ENCODE peak calls at places on chromosomes 3 and 15, in five cellular contexts. S is neuronal stem cell, K is mesendoderm, G is IMR-90, I is H1. X is an unnamed sample.

GRCh38 chr15:78368115-78368514 is 28.0 kb downstream of the CRABP1 start:
- DNase-seq in S (no peak), K (no peak), G (no peak), I (no peak), X (no peak)

GRCh38 chr3:55556622-55557531 is 69.8 kb upstream of the WNT5A start:
- DNase-seq in S (no peak), K (no peak), G (peak; percentile 57), I (no peak), X (peak; percentile 45)

GRCh38 chr3:168384990-168385389 is 289.3 kb upstream of the GOLIM4 start:
- DNase-seq in S (no peak), K (no peak), G (no peak), I (no peak), X (no peak)

GRCh38 chr3:64773150-64773549 is 85.3 kb upstream of the ADAMTS9 start:
- DNase-seq in S (no peak), K (no peak), G (no peak), I (no peak), X (peak; percentile 12)

GRCh38 chr3:153595186-153595815 is 433.3 kb downstream of the RAP2B start:
- DNase-seq in S (peak; percentile 8), K (peak; percentile 60), G (peak; percentile 50), I (no peak), X (peak; percentile 45)

GRCh38 chr15:92520914-92521623 is 127.4 kb downstream of the ST8SIA2 start:
- DNase-seq in S (no peak), K (peak; percentile 66), G (no peak), I (no peak), X (no peak)

GRCh38 chr15:98518823-98519561 is 129.3 kb upstream of the IGF1R start:
- DNase-seq in S (peak; percentile 78), K (peak; percentile 87), G (peak; percentile 76), I (peak; percentile 62), X (peak; percentile 77)

GRCh38 chr3:9552252-9552999 is 1.2 kb downstream of the LHFPL4 start:
- DNase-seq in S (peak; percentile 81), K (peak; percentile 89), G (peak; percentile 41), I (peak; percentile 92), X (peak; percentile 53)

GRCh38 chr3:143040264-143040879 is 39.0 kb downstream of the U2SURP start:
- DNase-seq in S (no peak), K (peak; percentile 34), G (peak; percentile 56), I (no peak), X (peak; percentile 47)

GRCh38 chr15:62099171-62099601 is 32.4 kb downstream of the C2CD4A start:
- DNase-seq in S (no peak), K (no peak), G (peak; percentile 51), I (no peak), X (peak; percentile 67)

GRCh38 chr15:29070471-29071192 is 184.9 kb downstream of the APBA2 start:
- DNase-seq in S (no peak), K (no peak), G (no peak), I (no peak), X (no peak)

GRCh38 chr15:62644874-62645755 is 397.4 kb upstream of the TPM1 start:
- DNase-seq in S (no peak), K (no peak), G (peak; percentile 24), I (no peak), X (no peak)

GRCh38 chr3:159904455-159904854 is 84.2 kb upstream of the IL12A start:
- DNase-seq in S (no peak), K (no peak), G (no peak), I (no peak), X (no peak)

GRCh38 chr3:87397210-87397609 is 120.8 kb upstream of the POU1F1 start:
- DNase-seq in S (no peak), K (no peak), G (peak; percentile 0), I (no peak), X (no peak)

GRCh38 chr15:69163124-69163669 is 2.8 kb downstream of the GLCE start:
- DNase-seq in S (no peak), K (no peak), G (no peak), I (no peak), X (no peak)

GRCh38 chr15:65355173-65355982 is 22.4 kb downstream of the IGDCC3 start:
- DNase-seq in S (peak; percentile 92), K (peak; percentile 65), G (no peak), I (peak; percentile 63), X (peak; percentile 15)

GRCh38 chr3:178320481-178321352 is 215.5 kb upstream of the KCNMB2 start:
- DNase-seq in S (no peak), K (no peak), G (peak; percentile 83), I (no peak), X (peak; percentile 59)

GRCh38 chr3:138724433-138724832 is 110.3 kb downstream of the PIK3CB start:
- DNase-seq in S (no peak), K (peak; percentile 13), G (no peak), I (no peak), X (no peak)

GRCh38 chr15:73681073-73681472 is 3.1 kb upstream of the CD276 start:
- DNase-seq in S (no peak), K (no peak), G (no peak), I (no peak), X (no peak)

GRCh38 chr3:128547368-128547987 is 54.5 kb upstream of the GATA2 start:
- DNase-seq in S (no peak), K (peak; percentile 48), G (peak; percentile 67), I (no peak), X (no peak)

GRCh38 chr15:96047255-96047931 is 283.1 kb upstream of the NR2F2 start:
- DNase-seq in S (no peak), K (no peak), G (peak; percentile 98), I (no peak), X (peak; percentile 61)
- H3K27ac ChIP-seq in S (no peak overlapping the region), K (no peak overlapping the region), G (peak overlapping the region; percentile 13), I (no peak overlapping the region), X (peak overlapping the region; percentile 83)

DNA sequence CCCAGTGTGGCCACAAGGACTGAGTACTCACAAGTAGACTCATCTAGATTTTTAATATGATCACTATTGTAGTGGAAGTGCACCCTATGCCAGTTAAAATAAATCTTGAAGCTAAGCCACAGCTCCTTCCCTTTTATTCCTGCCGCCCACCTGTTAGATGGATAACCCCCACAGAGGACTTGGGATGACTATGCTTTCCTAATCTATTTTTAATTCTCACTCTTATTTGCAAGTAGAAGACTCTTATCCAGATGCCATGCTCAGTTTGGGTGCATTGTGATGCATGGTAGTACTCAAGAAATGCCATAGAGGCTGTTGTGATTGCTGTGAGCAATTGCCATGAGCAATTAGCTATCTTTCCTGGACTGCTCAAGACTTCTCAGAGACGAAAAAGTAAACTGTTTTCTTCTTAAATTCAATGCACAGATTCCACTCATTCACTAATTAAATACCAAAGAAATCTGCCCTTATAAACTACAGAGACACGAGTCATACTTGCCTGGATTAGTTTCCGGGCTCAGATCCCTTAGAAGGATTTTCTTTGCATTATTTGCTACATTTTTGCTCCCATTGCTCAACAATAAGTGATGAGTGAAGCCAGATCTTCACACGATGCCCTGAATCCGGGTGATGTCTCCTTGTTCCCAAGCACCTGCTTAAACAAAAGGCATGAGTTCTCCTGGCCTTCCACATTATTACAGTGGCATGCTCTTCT is 472.1 kb downstream of the SOX2 start:
- DNase-seq in S (no peak), K (peak; percentile 7), G (no peak), I (no peak), X (no peak)
- H2BK15ac ChIP-seq in S (no peak overlapping the region), K (no peak overlapping the region), G (no peak overlapping the region), I (no peak overlapping the region), X (no peak overlapping the region)

GRCh38 chr3:78459751-78460150 is 1308.0 kb downstream of the ROBO1 start:
- DNase-seq in S (no peak), K (no peak), G (no peak), I (peak; percentile 45), X (no peak)

DNA sequence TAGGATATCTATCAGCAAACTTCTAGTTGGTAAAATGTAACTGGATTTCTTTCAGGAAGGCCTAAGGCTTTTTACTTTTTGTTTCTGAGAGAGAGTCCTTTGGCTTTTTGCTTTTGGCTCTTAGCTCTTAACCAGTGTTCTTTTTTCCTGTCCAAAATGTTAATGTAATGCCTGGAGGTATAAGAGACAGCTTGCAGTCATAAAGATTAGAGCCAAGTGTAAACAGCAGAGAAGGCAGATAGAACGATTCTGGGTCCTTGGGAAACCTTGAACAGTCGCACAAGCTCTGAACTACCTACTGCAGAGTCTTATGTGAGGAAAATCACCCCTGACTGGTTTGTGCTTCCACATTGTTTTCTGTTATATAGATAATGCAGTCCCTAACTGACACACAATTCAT is 1312.1 kb downstream of the ROBO1 start:
- DNase-seq in S (no peak), K (no peak), G (no peak), I (no peak), X (no peak)
- H3K4me3 ChIP-seq in S (no peak overlapping the region), K (no peak overlapping the region), G (no peak overlapping the region), I (no peak overlapping the region), X (no peak overlapping the region)

GRCh38 chr3:129831503-129831902 is 62.0 kb downstream of the TMCC1 start:
- DNase-seq in S (no peak), K (no peak), G (no peak), I (no peak), X (no peak)

GRCh38 chr3:129834580-129834979 is 58.9 kb downstream of the TMCC1 start:
- DNase-seq in S (no peak), K (no peak), G (no peak), I (no peak), X (no peak)

GRCh38 chr3:129827765-129828164 is 65.7 kb downstream of the TMCC1 start:
- DNase-seq in S (no peak), K (no peak), G (no peak), I (no peak), X (no peak)

GRCh38 chr3:129824926-129825541 is 68.5 kb downstream of the TMCC1 start:
- DNase-seq in S (peak; percentile 58), K (peak; percentile 86), G (peak; percentile 58), I (peak; percentile 61), X (peak; percentile 61)

GRCh38 chr3:129829640-129830039 is 63.9 kb downstream of the TMCC1 start:
- DNase-seq in S (peak; percentile 50), K (peak; percentile 87), G (peak; percentile 95), I (no peak), X (peak; percentile 91)
- H3K27ac ChIP-seq in S (no peak overlapping the region), K (no peak overlapping the region), G (no peak overlapping the region), I (no peak overlapping the region), X (peak overlapping the region; percentile 91)

GRCh38 chr3:33025648-33026178 is 71.2 kb downstream of the GLB1 start:
- DNase-seq in S (no peak), K (no peak), G (no peak), I (no peak), X (no peak)
- H2BK15ac ChIP-seq in S (no peak overlapping the region), K (no peak overlapping the region), G (no peak overlapping the region), I (no peak overlapping the region), X (no peak overlapping the region)

X was measured in mesenchymal stem cell.